ENCODE peak calls at places on chromosome 2, in nine cellular contexts. One of them, this sample, is unnamed. For H3K36me3 and H3K9me3, the result is how much of the 10 kb centered on the place peaks cover.

GRCh38 chr2:159228006-159228655 is 58.4 kb downstream of the WDSUB1 start:
- DNase-seq in heart left ventricle: no peak
- DNase-seq in heart right ventricle: no peak
- DNase-seq in SK-N-SH: no peak
- DNase-seq in K562: no peak
- DNase-seq in suprapubic skin: no peak
- DNase-seq in hepatocyte: no peak
- DNase-seq in mammary epithelial cell: no peak
- DNase-seq in cardiac muscle cell: no peak
- DNase-seq in this sample: no peak

GRCh38 chr2:43086451-43087221 is 139.8 kb downstream of the ZFP36L2 start:
- DNase-seq in heart left ventricle: peak
- DNase-seq in heart right ventricle: peak
- DNase-seq in SK-N-SH: no peak
- DNase-seq in K562: no peak
- DNase-seq in suprapubic skin: peak
- DNase-seq in hepatocyte: peak
- DNase-seq in mammary epithelial cell: peak
- DNase-seq in cardiac muscle cell: no peak
- DNase-seq in this sample: no peak

GRCh38 chr2:230512955-230513748 is 97.2 kb downstream of the SP100 start:
- DNase-seq in heart left ventricle: no peak
- DNase-seq in heart right ventricle: no peak
- DNase-seq in SK-N-SH: no peak
- DNase-seq in K562: no peak
- DNase-seq in suprapubic skin: no peak
- DNase-seq in hepatocyte: peak
- DNase-seq in mammary epithelial cell: no peak
- DNase-seq in cardiac muscle cell: no peak
- DNase-seq in this sample: no peak

GRCh38 chr2:88694015-88694414 is 2.5 kb downstream of the RPIA start:
- DNase-seq in heart left ventricle: no peak
- DNase-seq in heart right ventricle: peak
- DNase-seq in SK-N-SH: no peak
- DNase-seq in K562: no peak
- DNase-seq in suprapubic skin: no peak
- DNase-seq in hepatocyte: no peak
- DNase-seq in mammary epithelial cell: no peak
- DNase-seq in cardiac muscle cell: no peak
- DNase-seq in this sample: no peak

GRCh38 chr2:172200495-172201085 is 97.9 kb upstream of the DLX2 start:
- DNase-seq in heart left ventricle: no peak
- DNase-seq in heart right ventricle: no peak
- DNase-seq in SK-N-SH: no peak
- DNase-seq in K562: no peak
- DNase-seq in suprapubic skin: no peak
- DNase-seq in hepatocyte: no peak
- DNase-seq in mammary epithelial cell: peak
- DNase-seq in cardiac muscle cell: no peak
- DNase-seq in this sample: peak

GRCh38 chr2:66573412-66573811 is 138.5 kb downstream of the MEIS1 start:
- DNase-seq in heart left ventricle: no peak
- DNase-seq in heart right ventricle: no peak
- DNase-seq in SK-N-SH: no peak
- DNase-seq in K562: no peak
- DNase-seq in suprapubic skin: no peak
- DNase-seq in hepatocyte: peak
- DNase-seq in mammary epithelial cell: no peak
- DNase-seq in cardiac muscle cell: peak
- DNase-seq in this sample: no peak

GRCh38 chr2:241595600-241596140 is 37.1 kb downstream of the BOK start:
- DNase-seq in heart left ventricle: no peak
- DNase-seq in heart right ventricle: no peak
- DNase-seq in SK-N-SH: no peak
- DNase-seq in K562: no peak
- DNase-seq in suprapubic skin: no peak
- DNase-seq in hepatocyte: peak
- DNase-seq in mammary epithelial cell: no peak
- DNase-seq in cardiac muscle cell: peak
- DNase-seq in this sample: no peak

GRCh38 chr2:54486766-54487165 is 30.6 kb downstream of the SPTBN1 start:
- DNase-seq in heart left ventricle: no peak
- DNase-seq in heart right ventricle: no peak
- DNase-seq in SK-N-SH: no peak
- DNase-seq in K562: no peak
- DNase-seq in suprapubic skin: no peak
- DNase-seq in hepatocyte: no peak
- DNase-seq in mammary epithelial cell: no peak
- DNase-seq in cardiac muscle cell: no peak
- DNase-seq in this sample: no peak

GRCh38 chr2:133266926-133267590 is 301.2 kb downstream of the NCKAP5 start:
- DNase-seq in heart left ventricle: no peak
- DNase-seq in heart right ventricle: no peak
- DNase-seq in SK-N-SH: peak
- DNase-seq in K562: no peak
- DNase-seq in suprapubic skin: no peak
- DNase-seq in hepatocyte: no peak
- DNase-seq in mammary epithelial cell: peak
- DNase-seq in cardiac muscle cell: peak
- DNase-seq in this sample: peak

GRCh38 chr2:96960271-96960955 is 26.0 kb downstream of the FAM178B start:
- DNase-seq in heart left ventricle: peak
- DNase-seq in heart right ventricle: peak
- DNase-seq in SK-N-SH: peak
- DNase-seq in K562: peak
- DNase-seq in suprapubic skin: peak
- DNase-seq in hepatocyte: peak
- DNase-seq in mammary epithelial cell: peak
- DNase-seq in cardiac muscle cell: peak
- DNase-seq in this sample: peak

GRCh38 chr2:46849741-46850474 is 65.7 kb downstream of the MCFD2 start:
- DNase-seq in heart left ventricle: peak
- DNase-seq in heart right ventricle: peak
- DNase-seq in SK-N-SH: peak
- DNase-seq in K562: peak
- DNase-seq in suprapubic skin: no peak
- DNase-seq in hepatocyte: peak
- DNase-seq in mammary epithelial cell: no peak
- DNase-seq in cardiac muscle cell: peak
- DNase-seq in this sample: no peak

GRCh38 chr2:71426721-71427120 is 26.6 kb upstream of the DYSF start:
- DNase-seq in heart left ventricle: no peak
- DNase-seq in heart right ventricle: no peak
- DNase-seq in SK-N-SH: no peak
- DNase-seq in K562: no peak
- DNase-seq in suprapubic skin: no peak
- DNase-seq in hepatocyte: no peak
- DNase-seq in mammary epithelial cell: no peak
- DNase-seq in cardiac muscle cell: no peak
- DNase-seq in this sample: no peak
- H3K36me3 ChIP-seq in heart left ventricle: half or more
- H3K36me3 ChIP-seq in heart right ventricle: under half
- H3K36me3 ChIP-seq in SK-N-SH: half or more
- H3K36me3 ChIP-seq in K562: half or more
- H3K36me3 ChIP-seq in suprapubic skin: half or more
- H3K36me3 ChIP-seq in hepatocyte: under half
- H3K36me3 ChIP-seq in mammary epithelial cell: under half
- H3K36me3 ChIP-seq in cardiac muscle cell: half or more
- H3K36me3 ChIP-seq in this sample: half or more

DNA sequence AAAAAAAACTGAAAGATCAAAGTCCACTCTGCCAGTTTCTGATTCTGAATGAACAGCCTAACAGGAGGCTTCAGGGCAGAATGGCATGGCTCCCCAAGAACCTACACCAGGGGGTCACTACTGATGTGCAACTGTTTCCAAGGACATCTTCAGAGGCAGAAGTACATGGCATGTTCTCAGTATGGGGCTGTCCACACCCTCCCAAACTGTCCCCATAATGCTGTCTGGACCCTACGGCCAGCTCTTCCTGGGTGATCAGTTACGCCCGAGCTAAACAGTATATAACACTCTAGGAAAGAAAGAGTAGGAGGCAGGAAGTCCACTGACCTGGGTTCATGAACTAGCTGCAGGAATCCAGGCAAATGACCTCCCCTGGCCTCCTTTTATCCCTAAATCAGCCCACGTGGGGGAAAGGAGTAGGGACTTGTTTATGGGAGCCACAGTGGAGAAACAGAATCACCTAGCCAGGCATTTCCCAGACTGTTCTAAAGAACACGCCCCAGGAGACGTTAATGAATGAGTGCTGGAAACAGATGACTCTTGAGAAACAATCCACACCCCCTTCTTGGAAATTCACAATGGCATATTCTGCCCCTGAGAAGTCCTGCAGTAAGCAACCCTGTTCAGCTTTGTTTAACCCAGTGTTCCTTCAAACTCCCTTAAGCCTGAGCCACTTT is 2.5 kb downstream of the TMBIM1 start:
- DNase-seq in heart left ventricle: no peak
- DNase-seq in heart right ventricle: no peak
- DNase-seq in SK-N-SH: no peak
- DNase-seq in K562: no peak
- DNase-seq in suprapubic skin: no peak
- DNase-seq in hepatocyte: peak
- DNase-seq in mammary epithelial cell: peak
- DNase-seq in cardiac muscle cell: no peak
- DNase-seq in this sample: no peak
- TF ChIP-seq CTCF in heart left ventricle: no peak
- TF ChIP-seq CTCF in heart right ventricle: no peak
- TF ChIP-seq CTCF in SK-N-SH: no peak
- TF ChIP-seq CTCF in K562: no peak
- TF ChIP-seq CTCF in suprapubic skin: no peak
- TF ChIP-seq CTCF in hepatocyte: no peak
- TF ChIP-seq CTCF in mammary epithelial cell: no peak
- TF ChIP-seq CTCF in cardiac muscle cell: no peak
- TF ChIP-seq CTCF in this sample: no peak

DNA sequence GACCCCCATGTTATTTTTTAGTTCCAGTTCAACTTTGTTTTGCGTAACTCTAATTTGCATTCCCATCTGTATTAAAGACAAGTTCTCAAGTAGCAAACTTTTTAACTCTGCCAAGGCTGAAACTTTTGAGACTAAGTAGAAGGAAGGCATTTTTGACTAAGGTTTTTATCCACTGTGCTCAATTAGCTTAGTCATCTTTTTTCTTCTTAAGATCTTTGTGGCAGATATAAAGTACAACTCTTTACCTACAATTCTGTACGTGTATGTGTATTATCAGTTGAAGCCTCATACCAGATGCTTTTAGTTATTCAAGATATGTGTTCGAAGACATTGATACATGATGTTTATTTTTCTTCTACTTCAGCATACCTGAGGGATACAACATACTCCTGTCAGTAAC is 41.6 kb downstream of the CREB1 start:
- DNase-seq in heart left ventricle: no peak
- DNase-seq in heart right ventricle: no peak
- DNase-seq in SK-N-SH: no peak
- DNase-seq in K562: no peak
- DNase-seq in suprapubic skin: no peak
- DNase-seq in hepatocyte: no peak
- DNase-seq in mammary epithelial cell: no peak
- DNase-seq in cardiac muscle cell: no peak
- DNase-seq in this sample: no peak
- H3K9me3 ChIP-seq in heart left ventricle: under half
- H3K9me3 ChIP-seq in heart right ventricle: under half
- H3K9me3 ChIP-seq in SK-N-SH: under half
- H3K9me3 ChIP-seq in K562: under half
- H3K9me3 ChIP-seq in suprapubic skin: under half
- H3K9me3 ChIP-seq in hepatocyte: under half
- H3K9me3 ChIP-seq in mammary epithelial cell: under half
- H3K9me3 ChIP-seq in cardiac muscle cell: under half
- H3K9me3 ChIP-seq in this sample: under half

DNA sequence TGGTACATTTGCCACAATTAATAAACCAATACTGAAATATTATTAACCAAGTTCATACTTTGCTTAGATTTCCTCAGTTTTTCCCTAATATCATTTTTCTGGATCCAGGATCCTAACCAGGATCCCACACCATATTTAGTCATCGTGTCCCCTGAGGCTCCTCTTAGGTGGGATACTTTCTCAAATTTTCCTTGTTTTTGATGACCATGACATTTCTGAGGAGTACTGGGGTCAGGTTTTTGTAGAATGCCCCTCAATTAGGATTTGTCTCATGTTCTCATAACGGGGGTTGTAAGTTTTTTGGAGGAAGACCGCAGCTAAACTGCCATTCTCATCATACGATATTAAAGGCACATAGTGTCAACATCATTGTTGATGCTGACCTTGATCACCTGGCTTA is 15.5 kb upstream of the ERCC3 start:
- DNase-seq in heart left ventricle: no peak
- DNase-seq in heart right ventricle: no peak
- DNase-seq in SK-N-SH: no peak
- DNase-seq in K562: no peak
- DNase-seq in suprapubic skin: no peak
- DNase-seq in hepatocyte: no peak
- DNase-seq in mammary epithelial cell: no peak
- DNase-seq in cardiac muscle cell: no peak
- DNase-seq in this sample: no peak
- H3K36me3 ChIP-seq in heart left ventricle: half or more
- H3K36me3 ChIP-seq in heart right ventricle: under half
- H3K36me3 ChIP-seq in SK-N-SH: half or more
- H3K36me3 ChIP-seq in K562: half or more
- H3K36me3 ChIP-seq in suprapubic skin: half or more
- H3K36me3 ChIP-seq in hepatocyte: under half
- H3K36me3 ChIP-seq in mammary epithelial cell: under half
- H3K36me3 ChIP-seq in cardiac muscle cell: under half
- H3K36me3 ChIP-seq in this sample: half or more

DNA sequence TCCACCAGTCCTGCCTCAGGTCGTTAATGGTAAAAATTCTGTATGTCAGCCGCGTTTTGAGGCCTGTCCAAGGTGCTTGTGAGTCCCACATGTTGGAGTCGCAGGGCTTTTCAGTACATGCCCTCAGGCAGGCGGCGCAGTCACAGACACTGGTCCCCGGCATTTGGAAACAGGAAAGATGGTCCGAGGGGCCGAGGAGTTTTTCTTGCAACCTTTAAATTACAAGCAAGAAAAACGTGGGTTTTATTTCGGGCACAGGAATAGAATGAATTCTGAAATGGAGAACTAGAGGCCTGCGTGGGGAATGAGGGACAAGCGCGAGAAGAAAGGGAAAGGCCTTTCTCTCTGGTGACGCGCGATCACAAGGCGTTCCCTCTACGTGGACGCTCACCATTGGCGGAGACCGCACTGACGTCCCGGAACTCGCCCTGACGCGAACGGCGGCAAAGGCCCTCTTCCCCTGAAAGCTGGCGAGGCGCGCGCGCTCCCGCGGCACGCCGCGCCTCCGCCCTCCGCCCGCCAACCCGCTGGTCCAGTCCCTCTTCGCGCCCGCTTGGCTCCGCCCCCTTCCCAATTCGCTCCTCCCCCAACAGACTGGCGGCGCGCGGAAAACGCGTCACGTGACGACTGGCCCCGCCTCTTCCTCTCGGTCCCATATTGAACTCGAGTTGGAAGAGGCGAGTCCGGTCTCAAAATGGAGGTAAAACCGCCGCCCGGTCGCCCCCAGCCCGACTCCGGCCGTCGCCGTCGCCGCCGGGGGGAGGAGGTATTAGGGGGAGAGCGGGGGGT is at the start of gene HNRNPA3:
- DNase-seq in heart left ventricle: peak
- DNase-seq in heart right ventricle: peak
- DNase-seq in SK-N-SH: peak
- DNase-seq in K562: peak
- DNase-seq in suprapubic skin: peak
- DNase-seq in hepatocyte: peak
- DNase-seq in mammary epithelial cell: peak
- DNase-seq in cardiac muscle cell: peak
- DNase-seq in this sample: peak
- TF ChIP-seq CTCF in heart left ventricle: peak
- TF ChIP-seq CTCF in heart right ventricle: no peak
- TF ChIP-seq CTCF in SK-N-SH: peak
- TF ChIP-seq CTCF in K562: no peak
- TF ChIP-seq CTCF in suprapubic skin: peak
- TF ChIP-seq CTCF in hepatocyte: peak
- TF ChIP-seq CTCF in mammary epithelial cell: peak
- TF ChIP-seq CTCF in cardiac muscle cell: peak
- TF ChIP-seq CTCF in this sample: peak

GRCh38 chr2:170206805-170207407 is 29.0 kb downstream of the MYO3B start:
- DNase-seq in heart left ventricle: no peak
- DNase-seq in heart right ventricle: no peak
- DNase-seq in SK-N-SH: no peak
- DNase-seq in K562: peak
- DNase-seq in suprapubic skin: no peak
- DNase-seq in hepatocyte: no peak
- DNase-seq in mammary epithelial cell: no peak
- DNase-seq in cardiac muscle cell: no peak
- DNase-seq in this sample: no peak
- H3K9me3 ChIP-seq in heart left ventricle: under half
- H3K9me3 ChIP-seq in heart right ventricle: under half
- H3K9me3 ChIP-seq in SK-N-SH: under half
- H3K9me3 ChIP-seq in K562: under half
- H3K9me3 ChIP-seq in suprapubic skin: under half
- H3K9me3 ChIP-seq in hepatocyte: under half
- H3K9me3 ChIP-seq in mammary epithelial cell: under half
- H3K9me3 ChIP-seq in cardiac muscle cell: under half
- H3K9me3 ChIP-seq in this sample: under half